ENCODE peak calls at places on chromosome 2, in eight cellular contexts. B, R, K, I, G, L, P and H are unnamed samples.

GRCh38 chr2:238848566-238848940 is 668 bp downstream of the TWIST2 start:
- DNase-seq in G (no peak), P (no peak), I (no peak), K (no peak), B (no peak), R (no peak), L (no peak), H (no peak)

GRCh38 chr2:234496835-234497591 is at the start of gene ARL4C:
- DNase-seq in G (peak), R (peak), L (peak), I (peak), P (peak), B (peak), K (peak), H (no peak)

GRCh38 chr2:65326276-65326675 is 98.6 kb downstream of the ACTR2 start:
- DNase-seq in L (no peak), I (no peak), R (no peak), P (peak), K (no peak), B (no peak), G (no peak), H (no peak)

GRCh38 chr2:147101906-147102790 is 742.7 kb upstream of the ACVR2A start:
- DNase-seq in G (no peak), I (no peak), B (no peak), R (no peak), K (no peak), P (no peak), L (no peak), H (no peak)

GRCh38 chr2:151973901-151974199 is 125.0 kb downstream of the CACNB4 start:
- DNase-seq in K (no peak), L (no peak), G (no peak), I (no peak), P (peak), B (no peak), R (peak), H (no peak)

GRCh38 chr2:104444392-104444791 is 409.5 kb upstream of the POU3F3 start:
- DNase-seq in R (no peak), P (no peak), B (no peak), L (no peak), G (no peak), I (no peak), K (no peak), H (no peak)

GRCh38 chr2:42829556-42830510 is 37.5 kb upstream of the HAAO start:
- DNase-seq in K (no peak), G (no peak), P (no peak), R (peak), B (no peak), L (no peak), I (no peak), H (no peak)

GRCh38 chr2:224442092-224442999 is 40.4 kb upstream of the FAM124B start:
- DNase-seq in P (peak), L (peak), K (no peak), B (no peak), G (peak), I (no peak), R (no peak), H (no peak)

GRCh38 chr2:54559593-54560145 is 103.5 kb downstream of the SPTBN1 start:
- DNase-seq in I (no peak), R (peak), P (peak), L (no peak), B (peak), K (no peak), G (no peak), H (peak)

GRCh38 chr2:235229236-235229635 is 264.6 kb upstream of the AGAP1 start:
- DNase-seq in R (no peak), P (no peak), B (no peak), I (no peak), G (no peak), L (no peak), K (no peak), H (no peak)

GRCh38 chr2:156956161-156956560 is 301.3 kb upstream of the GALNT5 start:
- DNase-seq in R (no peak), B (no peak), I (no peak), K (no peak), P (no peak), G (no peak), L (no peak), H (no peak)